ENCODE peak calls at places on chromosomes 6 and 20, in ten cellular contexts. D is CD8-positive, alpha-beta memory T cell; L is CD8-positive, alpha-beta T cell; U is heart right ventricle; Q is PC-9; G is pancreas; H is H1; T is spleen; R is BE2C; J is ovary. P is an unnamed sample. For H3K36me3, the result is how much of the 10 kb centered on the place peaks cover.

GRCh38 chr20:20206788-20207187 is 154.5 kb downstream of the CFAP61 start:
- DNase-seq in D (no peak), Q (no peak), U (no peak), R (no peak), T (no peak), J (no peak), L (no peak), H (no peak), G (no peak), P (no peak)

GRCh38 chr6:16198061-16198705 is 40.2 kb upstream of the GMPR start:
- DNase-seq in H (no peak), R (no peak), Q (no peak), D (no peak), L (no peak), J (no peak), U (no peak), G (no peak), T (no peak), P (no peak)

GRCh38 chr6:26216886-26217713 is 129.9 kb downstream of the HFE start:
- DNase-seq in Q (peak), H (peak), G (peak), D (no peak), J (peak), U (peak), L (peak), R (peak), T (peak), P (peak)

GRCh38 chr6:33427585-33428218 is 7.8 kb downstream of the SYNGAP1 start:
- DNase-seq in T (peak), D (peak), U (peak), G (peak), R (peak), Q (peak), L (peak), H (peak), J (peak), P (peak)

GRCh38 chr6:170437719-170438401 is 115.2 kb downstream of the PSMB1 start:
- DNase-seq in T (no peak), R (no peak), U (no peak), J (no peak), L (no peak), D (no peak), Q (no peak), H (no peak), G (no peak), P (no peak)

GRCh38 chr20:5000263-5001173 is 792 bp downstream of the SLC23A2 start:
- DNase-seq in J (peak), R (peak), U (peak), T (peak), H (peak), G (peak), D (peak), Q (no peak), L (peak), P (peak)

GRCh38 chr6:106773482-106773881 is 144.1 kb downstream of the QRSL1 start:
- DNase-seq in G (no peak), J (no peak), D (no peak), Q (peak), U (no peak), L (no peak), T (no peak), H (no peak), R (no peak), P (peak)

GRCh38 chr6:17417817-17418216 is 24.4 kb downstream of the CAP2 start:
- DNase-seq in R (no peak), U (no peak), T (no peak), D (no peak), Q (peak), H (no peak), L (no peak), G (no peak), J (no peak), P (no peak)

GRCh38 chr20:35542990-35543389 is 1.1 kb downstream of the ERGIC3 start:
- DNase-seq in R (no peak), T (no peak), Q (no peak), G (no peak), L (no peak), D (no peak), U (no peak), H (no peak), J (no peak), P (no peak)
- H3K36me3 ChIP-seq in R (under half), T (under half), Q (under half), G (under half), L (under half), D (under half), U (under half), H (under half), J (under half), P (under half)

DNA sequence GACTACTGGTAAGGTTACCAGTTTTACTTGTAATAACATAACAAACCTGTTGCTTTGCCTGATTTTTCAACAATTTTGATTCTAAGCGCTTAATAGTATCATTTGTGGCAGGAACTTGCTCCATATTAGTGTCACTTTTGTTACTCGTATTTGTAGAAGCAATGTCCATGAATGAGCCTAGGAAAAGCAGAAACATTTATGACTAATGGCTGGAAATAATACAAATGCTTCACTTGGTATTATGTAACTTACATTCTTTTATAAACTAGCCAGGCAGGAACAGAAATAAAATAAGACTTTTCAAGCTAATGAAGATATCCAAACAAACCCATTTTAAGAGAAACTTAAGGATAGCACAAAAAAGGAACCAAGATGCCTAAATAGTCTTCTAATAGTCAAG is 38.9 kb downstream of the MAP3K7 start:
- DNase-seq in R (no peak), J (no peak), Q (no peak), D (no peak), T (no peak), L (no peak), U (no peak), G (no peak), H (no peak), P (no peak)
- H3K36me3 ChIP-seq in R (under half), J (under half), Q (under half), D (under half), T (half or more), L (under half), U (under half), G (under half), H (under half), P (half or more)

DNA sequence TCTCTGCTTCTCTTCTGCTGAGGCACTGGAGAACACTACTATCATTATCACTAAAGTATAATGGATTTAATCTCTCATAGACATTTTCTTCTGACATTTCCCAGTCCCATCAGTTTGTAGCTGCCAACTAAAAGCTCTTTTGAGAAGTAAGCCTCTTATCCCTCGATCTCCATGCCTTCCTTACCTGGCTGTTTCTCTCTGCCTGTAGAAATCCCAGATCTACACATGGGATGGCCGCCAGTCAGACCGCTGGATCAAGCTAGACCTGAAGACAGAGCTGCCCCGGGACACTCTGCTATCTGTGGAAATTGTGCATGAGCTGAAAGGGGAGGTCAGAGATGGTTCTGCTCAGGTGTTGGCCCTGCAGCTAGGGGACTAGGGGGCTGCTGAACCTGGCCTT is 25.4 kb downstream of the CCDC167 start:
- DNase-seq in H (no peak), D (no peak), J (no peak), T (no peak), L (no peak), U (no peak), Q (no peak), R (no peak), G (no peak), P (no peak)
- H3K36me3 ChIP-seq in H (under half), D (half or more), J (under half), T (half or more), L (half or more), U (half or more), Q (under half), R (under half), G (under half), P (half or more)

GRCh38 chr20:37398750-37399621 is 53.0 kb downstream of the SRC start:
- DNase-seq in G (no peak), H (no peak), D (no peak), Q (no peak), R (no peak), U (no peak), L (no peak), J (no peak), T (no peak), P (no peak)
- H3K36me3 ChIP-seq in G (under half), H (under half), D (under half), Q (under half), R (under half), U (under half), L (under half), J (under half), T (under half), P (half or more)

GRCh38 chr20:34105978-34106675 is 5.9 kb downstream of the EIF2S2 start:
- DNase-seq in R (no peak), U (no peak), G (no peak), H (no peak), Q (no peak), T (no peak), J (no peak), L (no peak), D (no peak), P (no peak)
- H3K36me3 ChIP-seq in R (half or more), U (under half), G (under half), H (under half), Q (half or more), T (under half), J (under half), L (under half), D (under half), P (half or more)

GRCh38 chr20:58699246-58700107 is 6.9 kb downstream of the NPEPL1 start:
- DNase-seq in G (no peak), U (no peak), L (no peak), H (no peak), Q (no peak), J (no peak), R (no peak), T (peak), D (no peak), P (no peak)
- H3K36me3 ChIP-seq in G (under half), U (under half), L (under half), H (under half), Q (under half), J (under half), R (under half), T (half or more), D (under half), P (half or more)

GRCh38 chr20:1466211-1467081 is at the start of gene NSFL1C:
- DNase-seq in H (peak), L (peak), J (peak), T (peak), Q (peak), G (peak), D (peak), U (peak), R (peak), P (peak)

GRCh38 chr20:1465470-1466210 is 1.0 kb downstream of the NSFL1C start:
- DNase-seq in R (no peak), U (no peak), J (no peak), Q (no peak), L (no peak), G (no peak), D (no peak), H (peak), T (no peak), P (no peak)

GRCh38 chr20:1462001-1462400 is 4.6 kb downstream of the NSFL1C start:
- DNase-seq in R (no peak), D (no peak), Q (no peak), H (peak), T (no peak), U (no peak), J (no peak), L (peak), G (no peak), P (no peak)

GRCh38 chr20:1462834-1463233 is 3.8 kb downstream of the NSFL1C start:
- DNase-seq in U (no peak), G (no peak), J (no peak), Q (no peak), H (no peak), D (no peak), R (no peak), L (no peak), T (no peak), P (no peak)

GRCh38 chr20:1463971-1464570 is 2.6 kb downstream of the NSFL1C start:
- DNase-seq in D (no peak), R (no peak), G (no peak), H (peak), T (no peak), Q (no peak), U (no peak), J (no peak), L (peak), P (no peak)
- H3K36me3 ChIP-seq in D (under half), R (under half), G (under half), H (under half), T (under half), Q (under half), U (under half), J (under half), L (under half), P (half or more)

P was measured in stomach.